ENCODE peak calls at places on chromosomes 1 and 21, in eight cellular contexts. Y is kidney epithelial cell; X is heart left ventricle; O is Peyer's patch; J is brain microvascular endothelial cell; K is fibroblast of pulmonary artery; D is CD8-positive, alpha-beta T cell; U is mammary epithelial cell. R is an unnamed sample.

GRCh38 chr1:155033524-155033923 is at the start of the genes DCST1 and DCST2:
- DNase-seq in O (no peak), D (no peak), K (no peak), J (no peak), X (no peak), U (no peak), Y (no peak), R (no peak)

GRCh38 chr1:229942508-229942907 is 124.5 kb upstream of the GALNT2 start:
- DNase-seq in J (no peak), U (no peak), D (no peak), K (no peak), Y (no peak), O (no peak), X (no peak), R (no peak)

GRCh38 chr1:204660509-204660908 is 25.0 kb downstream of the LRRN2 start:
- DNase-seq in X (no peak), J (no peak), U (no peak), D (no peak), K (no peak), O (no peak), Y (no peak), R (no peak)

GRCh38 chr1:10835423-10836421 is 39.3 kb upstream of the CASZ1 start:
- DNase-seq in O (peak; percentile 78), X (peak; percentile 32), J (peak; percentile 19), Y (no peak), D (no peak), U (no peak), K (peak; percentile 28), R (peak; percentile 49)

GRCh38 chr1:26530898-26531598 is 1.5 kb downstream of the RPS6KA1 start:
- DNase-seq in Y (peak; percentile 73), X (no peak), O (peak; percentile 93), D (no peak), U (peak; percentile 97), J (no peak), K (peak; percentile 42), R (peak; percentile 90)

GRCh38 chr21:41709965-41710822 is 56.7 kb downstream of the RIPK4 start:
- DNase-seq in X (no peak), U (no peak), K (no peak), O (peak; percentile 58), D (no peak), Y (no peak), J (no peak), R (no peak)

GRCh38 chr1:61163794-61164193 is 81.4 kb downstream of the NFIA start:
- DNase-seq in J (no peak), K (no peak), O (no peak), Y (no peak), X (no peak), D (no peak), U (no peak), R (no peak)

GRCh38 chr1:182781849-182782586 is 7.6 kb upstream of the NPL start:
- DNase-seq in O (peak; percentile 68), J (peak; percentile 35), K (peak; percentile 70), U (peak; percentile 49), Y (no peak), D (peak; percentile 65), X (peak; percentile 77), R (peak; percentile 81)

GRCh38 chr1:44251989-44252625 is 38.8 kb downstream of the DMAP1 start:
- DNase-seq in K (no peak), J (no peak), O (peak; percentile 29), U (no peak), X (no peak), D (no peak), Y (no peak), R (no peak)

GRCh38 chr1:153978274-153978909 is 918 bp upstream of the JTB start:
- DNase-seq in O (no peak), K (no peak), Y (no peak), U (no peak), X (no peak), D (no peak), J (no peak), R (no peak)

GRCh38 chr1:153985984-153986761 is at the start of gene RAB13:
- DNase-seq in U (peak; percentile 79), O (peak; percentile 93), X (peak; percentile 89), K (peak; percentile 86), Y (no peak), J (peak; percentile 67), D (no peak), R (peak; percentile 89)

GRCh38 chr1:153985341-153985912 is 712 bp downstream of the RAB13 start:
- DNase-seq in X (no peak), D (peak; percentile 50), Y (no peak), K (peak; percentile 84), O (no peak), U (peak; percentile 50), J (peak; percentile 62), R (no peak)

GRCh38 chr1:153987621-153988020 is 1.5 kb upstream of the RAB13 start:
- DNase-seq in X (no peak), O (no peak), K (no peak), Y (no peak), J (no peak), U (no peak), D (no peak), R (no peak)

DNA sequence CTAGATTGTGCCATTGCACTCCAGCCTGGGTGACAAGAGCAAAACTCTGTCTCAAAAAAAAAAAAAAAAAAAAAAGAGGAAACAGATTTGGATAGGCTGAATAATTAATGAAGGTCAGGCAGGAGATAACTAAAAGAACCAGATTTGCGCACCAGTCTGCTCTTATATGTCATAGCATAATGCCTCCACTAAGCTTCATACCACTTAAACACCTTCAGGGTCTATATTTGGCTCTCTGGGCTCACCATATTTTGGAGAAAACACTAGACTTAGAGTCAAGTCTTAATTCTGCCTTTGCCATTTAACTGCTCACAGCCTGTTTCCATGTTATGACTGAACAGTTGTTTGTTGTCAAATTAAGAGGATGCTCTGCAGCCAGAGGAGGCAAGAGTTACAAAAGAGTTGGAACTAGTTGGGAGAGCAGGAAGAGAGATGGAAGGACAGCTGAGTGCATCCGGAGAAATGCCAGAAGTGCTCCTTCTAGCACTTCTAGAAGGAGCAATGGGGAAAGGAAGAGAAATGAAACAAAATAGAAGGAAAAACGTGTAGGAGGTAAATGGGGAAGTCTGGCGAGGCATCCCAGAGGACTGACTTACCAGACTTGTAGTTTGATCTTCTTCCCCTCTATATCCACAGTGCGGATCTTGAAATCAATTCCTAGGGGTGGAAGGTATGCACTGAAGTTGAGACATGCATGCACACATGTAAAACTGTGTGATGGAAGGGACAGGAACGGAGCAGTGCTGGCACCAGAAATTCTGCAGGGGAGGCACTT is 1.8 kb downstream of the RAB13 start:
- DNase-seq in D (no peak), O (no peak), Y (no peak), K (peak; percentile 26), X (no peak), U (no peak), J (no peak), R (no peak)
- H3K4me3 ChIP-seq in D (no peak overlapping the region), O (no peak overlapping the region), Y (peak overlapping the region; percentile 52), K (peak overlapping the region; percentile 70), X (peak overlapping the region; percentile 71), U (no peak overlapping the region), J (peak overlapping the region; percentile 71), R (no peak overlapping the region)

GRCh38 chr1:169266133-169266532 is 101.5 kb downstream of the NME7 start:
- DNase-seq in J (no peak), K (no peak), Y (no peak), X (no peak), U (no peak), O (no peak), D (no peak), R (no peak)

GRCh38 chr1:169259816-169260215 is 107.8 kb downstream of the NME7 start:
- DNase-seq in K (no peak), D (no peak), O (no peak), Y (no peak), J (no peak), X (no peak), U (no peak), R (no peak)

GRCh38 chr1:169260478-169260877 is 107.1 kb downstream of the NME7 start:
- DNase-seq in O (no peak), Y (no peak), X (no peak), U (no peak), J (no peak), K (no peak), D (no peak), R (no peak)

DNA sequence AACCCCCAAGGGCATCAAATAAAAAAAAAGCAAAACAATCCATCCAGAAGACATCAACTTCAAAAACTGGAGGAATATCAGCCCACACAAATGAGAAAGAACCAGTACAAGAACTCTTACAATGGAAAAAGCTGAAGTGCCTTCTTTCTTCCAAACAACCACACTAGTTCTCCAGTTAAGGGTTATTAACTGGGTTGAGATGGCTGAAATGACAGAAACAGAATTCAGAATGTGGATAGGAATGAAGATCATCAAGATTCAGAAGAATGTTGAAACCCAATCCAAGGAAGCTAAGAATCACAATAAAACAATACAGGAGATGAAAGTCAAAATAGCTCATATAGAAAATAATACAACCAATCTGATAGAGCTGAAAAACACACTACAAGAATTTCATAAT is 104.5 kb downstream of the NME7 start:
- DNase-seq in K (no peak), O (no peak), Y (no peak), X (no peak), U (no peak), D (no peak), J (no peak), R (no peak)
- TF ChIP-seq CTCF in K (no peak), O (no peak), Y (no peak), X (no peak), U (no peak), D (no peak), J (no peak), R (no peak)

DNA sequence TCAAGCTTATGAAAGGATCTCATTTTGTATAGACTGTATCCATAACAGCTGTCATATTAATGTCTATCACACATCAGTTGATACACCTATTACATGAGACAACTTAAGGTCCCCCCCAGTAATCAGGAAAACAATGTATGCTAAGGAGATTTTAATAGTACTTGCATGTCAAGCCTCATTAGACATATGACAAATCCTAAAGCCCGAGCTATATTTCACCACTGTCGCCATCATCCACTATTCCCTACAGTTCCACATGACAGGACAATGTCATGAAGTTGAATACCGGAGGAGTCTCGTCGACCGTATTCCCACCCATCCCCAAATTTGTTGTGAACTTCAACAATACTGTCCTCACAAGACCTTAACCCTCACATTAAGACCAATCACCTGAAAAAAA is 3.4 kb downstream of the HMGN1 start:
- DNase-seq in O (no peak), U (no peak), X (no peak), J (no peak), K (no peak), Y (no peak), D (no peak), R (no peak)
- H3K4me3 ChIP-seq in O (no peak overlapping the region), U (peak overlapping the region; percentile 99), X (no peak overlapping the region), J (no peak overlapping the region), K (no peak overlapping the region), Y (peak overlapping the region; percentile 4), D (no peak overlapping the region), R (peak overlapping the region; percentile 6)

GRCh38 chr1:28114844-28115243 is 26.4 kb upstream of the EYA3 start:
- DNase-seq in X (no peak), J (no peak), U (no peak), D (no peak), Y (no peak), O (no peak), K (no peak), R (no peak)

GRCh38 chr1:28111157-28111556 is 22.7 kb upstream of the EYA3 start:
- DNase-seq in Y (no peak), O (no peak), D (no peak), U (no peak), X (no peak), K (no peak), J (peak; percentile 19), R (peak; percentile 74)

GRCh38 chr1:28110555-28110954 is 22.1 kb upstream of the EYA3 start:
- DNase-seq in K (peak; percentile 47), Y (no peak), U (peak; percentile 72), D (no peak), O (no peak), J (peak; percentile 34), X (no peak), R (peak; percentile 89)

GRCh38 chr1:28115267-28115666 is 26.9 kb upstream of the EYA3 start:
- DNase-seq in Y (no peak), X (peak; percentile 23), U (no peak), O (no peak), J (no peak), K (peak; percentile 48), D (peak; percentile 10), R (no peak)

GRCh38 chr1:28112388-28113311 is 24.2 kb upstream of the EYA3 start:
- DNase-seq in J (peak; percentile 84), U (peak; percentile 88), K (peak; percentile 55), O (no peak), D (no peak), X (no peak), Y (peak; percentile 63), R (peak; percentile 26)
- TF ChIP-seq CTCF in J (peak; percentile 59), U (peak; percentile 9), K (peak; percentile 21), O (peak; percentile 31), D (no peak), X (no peak), Y (peak; percentile 29), R (no peak)

R was measured in epithelial cell of esophagus.